ENCODE peak calls at places on chromosomes 11 and 22, in nine cellular contexts. One of them, this sample, is unnamed.

GRCh38 chr11:21612326-21612725 is 580.6 kb upstream of the ANO5 start:
- DNase-seq in fibroblast of the conjunctiva: no peak
- DNase-seq in tibial nerve: no peak
- DNase-seq in cardiac muscle cell: no peak
- DNase-seq in fibroblast of lung: no peak
- DNase-seq in fibroblast of pulmonary artery: no peak
- DNase-seq in Right ventricle myocardium superior: no peak
- DNase-seq in stimulated activated CD4-positive, alpha-beta T cell treated with anti-CD3 and anti-CD28 coated beads, TNF-alpha, amount 100 ng/mL, for 48 hours: no peak
- DNase-seq in EH: no peak
- DNase-seq in this sample: no peak

GRCh38 chr11:96235725-96236124 is 107.3 kb downstream of the MAML2 start:
- DNase-seq in fibroblast of the conjunctiva: no peak
- DNase-seq in tibial nerve: no peak
- DNase-seq in cardiac muscle cell: no peak
- DNase-seq in fibroblast of lung: no peak
- DNase-seq in fibroblast of pulmonary artery: no peak
- DNase-seq in Right ventricle myocardium superior: no peak
- DNase-seq in stimulated activated CD4-positive, alpha-beta T cell treated with anti-CD3 and anti-CD28 coated beads, TNF-alpha, amount 100 ng/mL, for 48 hours: peak; percentile 49
- DNase-seq in EH: peak; percentile 76
- DNase-seq in this sample: peak; percentile 80

GRCh38 chr11:84645988-84646689 is 981.0 kb downstream of the DLG2 start:
- DNase-seq in fibroblast of the conjunctiva: no peak
- DNase-seq in tibial nerve: no peak
- DNase-seq in cardiac muscle cell: no peak
- DNase-seq in fibroblast of lung: no peak
- DNase-seq in fibroblast of pulmonary artery: no peak
- DNase-seq in Right ventricle myocardium superior: no peak
- DNase-seq in stimulated activated CD4-positive, alpha-beta T cell treated with anti-CD3 and anti-CD28 coated beads, TNF-alpha, amount 100 ng/mL, for 48 hours: no peak
- DNase-seq in EH: no peak
- DNase-seq in this sample: no peak

GRCh38 chr11:118648291-118648690 is 31.2 kb downstream of the TREH start:
- DNase-seq in fibroblast of the conjunctiva: no peak
- DNase-seq in tibial nerve: no peak
- DNase-seq in cardiac muscle cell: no peak
- DNase-seq in fibroblast of lung: no peak
- DNase-seq in fibroblast of pulmonary artery: no peak
- DNase-seq in Right ventricle myocardium superior: no peak
- DNase-seq in stimulated activated CD4-positive, alpha-beta T cell treated with anti-CD3 and anti-CD28 coated beads, TNF-alpha, amount 100 ng/mL, for 48 hours: no peak
- DNase-seq in EH: no peak
- DNase-seq in this sample: no peak

GRCh38 chr11:16126361-16126760 is 230.0 kb downstream of the SOX6 start:
- DNase-seq in fibroblast of the conjunctiva: no peak
- DNase-seq in tibial nerve: no peak
- DNase-seq in cardiac muscle cell: peak; percentile 56
- DNase-seq in fibroblast of lung: peak; percentile 51
- DNase-seq in fibroblast of pulmonary artery: peak; percentile 31
- DNase-seq in Right ventricle myocardium superior: no peak
- DNase-seq in stimulated activated CD4-positive, alpha-beta T cell treated with anti-CD3 and anti-CD28 coated beads, TNF-alpha, amount 100 ng/mL, for 48 hours: no peak
- DNase-seq in EH: no peak
- DNase-seq in this sample: no peak

GRCh38 chr11:41795004-41795403 is 335.6 kb upstream of the LRRC4C start:
- DNase-seq in fibroblast of the conjunctiva: no peak
- DNase-seq in tibial nerve: no peak
- DNase-seq in cardiac muscle cell: no peak
- DNase-seq in fibroblast of lung: peak; percentile 19
- DNase-seq in fibroblast of pulmonary artery: no peak
- DNase-seq in Right ventricle myocardium superior: no peak
- DNase-seq in stimulated activated CD4-positive, alpha-beta T cell treated with anti-CD3 and anti-CD28 coated beads, TNF-alpha, amount 100 ng/mL, for 48 hours: no peak
- DNase-seq in EH: no peak
- DNase-seq in this sample: no peak

GRCh38 chr11:69636512-69636866 is 4.5 kb upstream of the CCND1 start:
- DNase-seq in fibroblast of the conjunctiva: no peak
- DNase-seq in tibial nerve: peak; percentile 64
- DNase-seq in cardiac muscle cell: peak; percentile 98
- DNase-seq in fibroblast of lung: peak; percentile 91
- DNase-seq in fibroblast of pulmonary artery: peak; percentile 92
- DNase-seq in Right ventricle myocardium superior: peak; percentile 85
- DNase-seq in stimulated activated CD4-positive, alpha-beta T cell treated with anti-CD3 and anti-CD28 coated beads, TNF-alpha, amount 100 ng/mL, for 48 hours: no peak
- DNase-seq in EH: peak; percentile 92
- DNase-seq in this sample: no peak

GRCh38 chr22:29912605-29913398 is 29.8 kb downstream of the MTMR3 start:
- DNase-seq in fibroblast of the conjunctiva: peak; percentile 75
- DNase-seq in tibial nerve: no peak
- DNase-seq in cardiac muscle cell: peak; percentile 85
- DNase-seq in fibroblast of lung: peak; percentile 97
- DNase-seq in fibroblast of pulmonary artery: peak; percentile 86
- DNase-seq in Right ventricle myocardium superior: no peak
- DNase-seq in stimulated activated CD4-positive, alpha-beta T cell treated with anti-CD3 and anti-CD28 coated beads, TNF-alpha, amount 100 ng/mL, for 48 hours: no peak
- DNase-seq in EH: peak; percentile 85
- DNase-seq in this sample: no peak

GRCh38 chr11:103850419-103851165 is 185.8 kb upstream of the DDI1 start:
- DNase-seq in fibroblast of the conjunctiva: no peak
- DNase-seq in tibial nerve: no peak
- DNase-seq in cardiac muscle cell: no peak
- DNase-seq in fibroblast of lung: no peak
- DNase-seq in fibroblast of pulmonary artery: no peak
- DNase-seq in Right ventricle myocardium superior: no peak
- DNase-seq in stimulated activated CD4-positive, alpha-beta T cell treated with anti-CD3 and anti-CD28 coated beads, TNF-alpha, amount 100 ng/mL, for 48 hours: no peak
- DNase-seq in EH: no peak
- DNase-seq in this sample: no peak

GRCh38 chr11:72241290-72241781 is 2.6 kb downstream of the PHOX2A start:
- DNase-seq in fibroblast of the conjunctiva: no peak
- DNase-seq in tibial nerve: no peak
- DNase-seq in cardiac muscle cell: no peak
- DNase-seq in fibroblast of lung: no peak
- DNase-seq in fibroblast of pulmonary artery: no peak
- DNase-seq in Right ventricle myocardium superior: no peak
- DNase-seq in stimulated activated CD4-positive, alpha-beta T cell treated with anti-CD3 and anti-CD28 coated beads, TNF-alpha, amount 100 ng/mL, for 48 hours: no peak
- DNase-seq in EH: no peak
- DNase-seq in this sample: no peak

GRCh38 chr11:102280237-102280833 is 36.9 kb upstream of the BIRC3 start:
- DNase-seq in fibroblast of the conjunctiva: no peak
- DNase-seq in tibial nerve: no peak
- DNase-seq in cardiac muscle cell: no peak
- DNase-seq in fibroblast of lung: no peak
- DNase-seq in fibroblast of pulmonary artery: no peak
- DNase-seq in Right ventricle myocardium superior: no peak
- DNase-seq in stimulated activated CD4-positive, alpha-beta T cell treated with anti-CD3 and anti-CD28 coated beads, TNF-alpha, amount 100 ng/mL, for 48 hours: no peak
- DNase-seq in EH: no peak
- DNase-seq in this sample: no peak

GRCh38 chr11:39745401-39745800 is 1714.1 kb downstream of the LRRC4C start:
- DNase-seq in fibroblast of the conjunctiva: no peak
- DNase-seq in tibial nerve: no peak
- DNase-seq in cardiac muscle cell: no peak
- DNase-seq in fibroblast of lung: peak; percentile 84
- DNase-seq in fibroblast of pulmonary artery: no peak
- DNase-seq in Right ventricle myocardium superior: no peak
- DNase-seq in stimulated activated CD4-positive, alpha-beta T cell treated with anti-CD3 and anti-CD28 coated beads, TNF-alpha, amount 100 ng/mL, for 48 hours: no peak
- DNase-seq in EH: no peak
- DNase-seq in this sample: no peak

GRCh38 chr11:27397619-27398412 is 34.8 kb upstream of the CCDC34 start:
- DNase-seq in fibroblast of the conjunctiva: no peak
- DNase-seq in tibial nerve: no peak
- DNase-seq in cardiac muscle cell: no peak
- DNase-seq in fibroblast of lung: no peak
- DNase-seq in fibroblast of pulmonary artery: no peak
- DNase-seq in Right ventricle myocardium superior: no peak
- DNase-seq in stimulated activated CD4-positive, alpha-beta T cell treated with anti-CD3 and anti-CD28 coated beads, TNF-alpha, amount 100 ng/mL, for 48 hours: no peak
- DNase-seq in EH: no peak
- DNase-seq in this sample: no peak

GRCh38 chr11:86919557-86920210 is 35.5 kb downstream of the FZD4 start:
- DNase-seq in fibroblast of the conjunctiva: peak; percentile 70
- DNase-seq in tibial nerve: peak; percentile 43
- DNase-seq in cardiac muscle cell: peak; percentile 89
- DNase-seq in fibroblast of lung: peak; percentile 79
- DNase-seq in fibroblast of pulmonary artery: peak; percentile 89
- DNase-seq in Right ventricle myocardium superior: no peak
- DNase-seq in stimulated activated CD4-positive, alpha-beta T cell treated with anti-CD3 and anti-CD28 coated beads, TNF-alpha, amount 100 ng/mL, for 48 hours: no peak
- DNase-seq in EH: peak; percentile 77
- DNase-seq in this sample: no peak

GRCh38 chr22:19822301-19823117 is 32.2 kb downstream of the GNB1L start:
- DNase-seq in fibroblast of the conjunctiva: no peak
- DNase-seq in tibial nerve: no peak
- DNase-seq in cardiac muscle cell: no peak
- DNase-seq in fibroblast of lung: no peak
- DNase-seq in fibroblast of pulmonary artery: no peak
- DNase-seq in Right ventricle myocardium superior: no peak
- DNase-seq in stimulated activated CD4-positive, alpha-beta T cell treated with anti-CD3 and anti-CD28 coated beads, TNF-alpha, amount 100 ng/mL, for 48 hours: no peak
- DNase-seq in EH: no peak
- DNase-seq in this sample: no peak

GRCh38 chr22:24304067-24304675 is 33.5 kb downstream of the SPECC1L start:
- DNase-seq in fibroblast of the conjunctiva: no peak
- DNase-seq in tibial nerve: no peak
- DNase-seq in cardiac muscle cell: no peak
- DNase-seq in fibroblast of lung: no peak
- DNase-seq in fibroblast of pulmonary artery: no peak
- DNase-seq in Right ventricle myocardium superior: no peak
- DNase-seq in stimulated activated CD4-positive, alpha-beta T cell treated with anti-CD3 and anti-CD28 coated beads, TNF-alpha, amount 100 ng/mL, for 48 hours: no peak
- DNase-seq in EH: no peak
- DNase-seq in this sample: no peak

GRCh38 chr11:65134952-65135632 is 773 bp upstream of the SYVN1 start:
- DNase-seq in fibroblast of the conjunctiva: peak; percentile 92
- DNase-seq in tibial nerve: peak; percentile 89
- DNase-seq in cardiac muscle cell: peak; percentile 97
- DNase-seq in fibroblast of lung: peak; percentile 99
- DNase-seq in fibroblast of pulmonary artery: peak; percentile 97
- DNase-seq in Right ventricle myocardium superior: peak; percentile 92
- DNase-seq in stimulated activated CD4-positive, alpha-beta T cell treated with anti-CD3 and anti-CD28 coated beads, TNF-alpha, amount 100 ng/mL, for 48 hours: peak; percentile 71
- DNase-seq in EH: peak; percentile 98
- DNase-seq in this sample: peak; percentile 78

GRCh38 chr11:87097582-87097981 is 59.8 kb downstream of the TMEM135 start:
- DNase-seq in fibroblast of the conjunctiva: peak; percentile 9
- DNase-seq in tibial nerve: no peak
- DNase-seq in cardiac muscle cell: peak; percentile 58
- DNase-seq in fibroblast of lung: peak; percentile 20
- DNase-seq in fibroblast of pulmonary artery: peak; percentile 50
- DNase-seq in Right ventricle myocardium superior: no peak
- DNase-seq in stimulated activated CD4-positive, alpha-beta T cell treated with anti-CD3 and anti-CD28 coated beads, TNF-alpha, amount 100 ng/mL, for 48 hours: peak; percentile 9
- DNase-seq in EH: peak; percentile 38
- DNase-seq in this sample: peak; percentile 3

GRCh38 chr22:45072322-45072903 is 62.6 kb upstream of the PHF21B start:
- DNase-seq in fibroblast of the conjunctiva: no peak
- DNase-seq in tibial nerve: no peak
- DNase-seq in cardiac muscle cell: peak; percentile 51
- DNase-seq in fibroblast of lung: peak; percentile 87
- DNase-seq in fibroblast of pulmonary artery: peak; percentile 57
- DNase-seq in Right ventricle myocardium superior: no peak
- DNase-seq in stimulated activated CD4-positive, alpha-beta T cell treated with anti-CD3 and anti-CD28 coated beads, TNF-alpha, amount 100 ng/mL, for 48 hours: no peak
- DNase-seq in EH: peak; percentile 72
- DNase-seq in this sample: no peak

GRCh38 chr11:63553759-63554158 is 9.4 kb downstream of the PLAAT2 start:
- DNase-seq in fibroblast of the conjunctiva: no peak
- DNase-seq in tibial nerve: no peak
- DNase-seq in cardiac muscle cell: peak; percentile 65
- DNase-seq in fibroblast of lung: peak; percentile 46
- DNase-seq in fibroblast of pulmonary artery: no peak
- DNase-seq in Right ventricle myocardium superior: no peak
- DNase-seq in stimulated activated CD4-positive, alpha-beta T cell treated with anti-CD3 and anti-CD28 coated beads, TNF-alpha, amount 100 ng/mL, for 48 hours: no peak
- DNase-seq in EH: peak; percentile 45
- DNase-seq in this sample: peak; percentile 63

GRCh38 chr11:2211113-2211971 is 39.7 kb upstream of the TH start:
- DNase-seq in fibroblast of the conjunctiva: no peak
- DNase-seq in tibial nerve: no peak
- DNase-seq in cardiac muscle cell: no peak
- DNase-seq in fibroblast of lung: no peak
- DNase-seq in fibroblast of pulmonary artery: no peak
- DNase-seq in Right ventricle myocardium superior: peak; percentile 24
- DNase-seq in stimulated activated CD4-positive, alpha-beta T cell treated with anti-CD3 and anti-CD28 coated beads, TNF-alpha, amount 100 ng/mL, for 48 hours: no peak
- DNase-seq in EH: no peak
- DNase-seq in this sample: no peak

GRCh38 chr11:28539239-28540025 is 431.2 kb downstream of the METTL15 start:
- DNase-seq in fibroblast of the conjunctiva: no peak
- DNase-seq in tibial nerve: no peak
- DNase-seq in cardiac muscle cell: no peak
- DNase-seq in fibroblast of lung: peak; percentile 33
- DNase-seq in fibroblast of pulmonary artery: no peak
- DNase-seq in Right ventricle myocardium superior: no peak
- DNase-seq in stimulated activated CD4-positive, alpha-beta T cell treated with anti-CD3 and anti-CD28 coated beads, TNF-alpha, amount 100 ng/mL, for 48 hours: no peak
- DNase-seq in EH: no peak
- DNase-seq in this sample: no peak

GRCh38 chr11:17353228-17354021 is 1.8 kb downstream of the NCR3LG1 start:
- DNase-seq in fibroblast of the conjunctiva: peak; percentile 66
- DNase-seq in tibial nerve: peak; percentile 24
- DNase-seq in cardiac muscle cell: peak; percentile 90
- DNase-seq in fibroblast of lung: peak; percentile 83
- DNase-seq in fibroblast of pulmonary artery: peak; percentile 84
- DNase-seq in Right ventricle myocardium superior: peak; percentile 86
- DNase-seq in stimulated activated CD4-positive, alpha-beta T cell treated with anti-CD3 and anti-CD28 coated beads, TNF-alpha, amount 100 ng/mL, for 48 hours: peak; percentile 40
- DNase-seq in EH: peak; percentile 82
- DNase-seq in this sample: peak; percentile 72

GRCh38 chr11:126949066-126949945 is 51.3 kb downstream of the KIRREL3 start:
- DNase-seq in fibroblast of the conjunctiva: no peak
- DNase-seq in tibial nerve: no peak
- DNase-seq in cardiac muscle cell: no peak
- DNase-seq in fibroblast of lung: peak; percentile 95
- DNase-seq in fibroblast of pulmonary artery: no peak
- DNase-seq in Right ventricle myocardium superior: no peak
- DNase-seq in stimulated activated CD4-positive, alpha-beta T cell treated with anti-CD3 and anti-CD28 coated beads, TNF-alpha, amount 100 ng/mL, for 48 hours: no peak
- DNase-seq in EH: peak; percentile 75
- DNase-seq in this sample: no peak

GRCh38 chr11:44652901-44653644 is 73.7 kb upstream of the TSPAN18 start:
- DNase-seq in fibroblast of the conjunctiva: no peak
- DNase-seq in tibial nerve: no peak
- DNase-seq in cardiac muscle cell: no peak
- DNase-seq in fibroblast of lung: no peak
- DNase-seq in fibroblast of pulmonary artery: no peak
- DNase-seq in Right ventricle myocardium superior: no peak
- DNase-seq in stimulated activated CD4-positive, alpha-beta T cell treated with anti-CD3 and anti-CD28 coated beads, TNF-alpha, amount 100 ng/mL, for 48 hours: no peak
- DNase-seq in EH: no peak
- DNase-seq in this sample: no peak

GRCh38 chr11:102603091-102603490 is 22.0 kb downstream of the MMP20 start:
- DNase-seq in fibroblast of the conjunctiva: no peak
- DNase-seq in tibial nerve: peak; percentile 13
- DNase-seq in cardiac muscle cell: peak; percentile 76
- DNase-seq in fibroblast of lung: peak; percentile 89
- DNase-seq in fibroblast of pulmonary artery: peak; percentile 75
- DNase-seq in Right ventricle myocardium superior: no peak
- DNase-seq in stimulated activated CD4-positive, alpha-beta T cell treated with anti-CD3 and anti-CD28 coated beads, TNF-alpha, amount 100 ng/mL, for 48 hours: no peak
- DNase-seq in EH: peak; percentile 62
- DNase-seq in this sample: no peak

GRCh38 chr22:46062232-46062615 is 85.3 kb upstream of the WNT7B start:
- DNase-seq in fibroblast of the conjunctiva: no peak
- DNase-seq in tibial nerve: no peak
- DNase-seq in cardiac muscle cell: no peak
- DNase-seq in fibroblast of lung: peak; percentile 6
- DNase-seq in fibroblast of pulmonary artery: no peak
- DNase-seq in Right ventricle myocardium superior: no peak
- DNase-seq in stimulated activated CD4-positive, alpha-beta T cell treated with anti-CD3 and anti-CD28 coated beads, TNF-alpha, amount 100 ng/mL, for 48 hours: no peak
- DNase-seq in EH: no peak
- DNase-seq in this sample: no peak

GRCh38 chr11:47983464-47984397 is 3.4 kb downstream of the PTPRJ start:
- DNase-seq in fibroblast of the conjunctiva: no peak
- DNase-seq in tibial nerve: no peak
- DNase-seq in cardiac muscle cell: peak; percentile 59
- DNase-seq in fibroblast of lung: peak; percentile 57
- DNase-seq in fibroblast of pulmonary artery: peak; percentile 52
- DNase-seq in Right ventricle myocardium superior: no peak
- DNase-seq in stimulated activated CD4-positive, alpha-beta T cell treated with anti-CD3 and anti-CD28 coated beads, TNF-alpha, amount 100 ng/mL, for 48 hours: no peak
- DNase-seq in EH: peak; percentile 71
- DNase-seq in this sample: no peak

GRCh38 chr22:20956258-20957117 is 10.6 kb upstream of the AIFM3 start:
- DNase-seq in fibroblast of the conjunctiva: no peak
- DNase-seq in tibial nerve: no peak
- DNase-seq in cardiac muscle cell: peak; percentile 50
- DNase-seq in fibroblast of lung: peak; percentile 34
- DNase-seq in fibroblast of pulmonary artery: peak; percentile 22
- DNase-seq in Right ventricle myocardium superior: no peak
- DNase-seq in stimulated activated CD4-positive, alpha-beta T cell treated with anti-CD3 and anti-CD28 coated beads, TNF-alpha, amount 100 ng/mL, for 48 hours: no peak
- DNase-seq in EH: peak; percentile 42
- DNase-seq in this sample: no peak

GRCh38 chr11:118980191-118980881 is 8.8 kb downstream of the FOXR1 start:
- DNase-seq in fibroblast of the conjunctiva: no peak
- DNase-seq in tibial nerve: peak; percentile 23
- DNase-seq in cardiac muscle cell: peak; percentile 51
- DNase-seq in fibroblast of lung: no peak
- DNase-seq in fibroblast of pulmonary artery: peak; percentile 14
- DNase-seq in Right ventricle myocardium superior: peak; percentile 73
- DNase-seq in stimulated activated CD4-positive, alpha-beta T cell treated with anti-CD3 and anti-CD28 coated beads, TNF-alpha, amount 100 ng/mL, for 48 hours: no peak
- DNase-seq in EH: no peak
- DNase-seq in this sample: no peak

GRCh38 chr11:76232026-76232665 is 25.8 kb upstream of the WNT11 start:
- DNase-seq in fibroblast of the conjunctiva: no peak
- DNase-seq in tibial nerve: no peak
- DNase-seq in cardiac muscle cell: no peak
- DNase-seq in fibroblast of lung: no peak
- DNase-seq in fibroblast of pulmonary artery: no peak
- DNase-seq in Right ventricle myocardium superior: peak; percentile 25
- DNase-seq in stimulated activated CD4-positive, alpha-beta T cell treated with anti-CD3 and anti-CD28 coated beads, TNF-alpha, amount 100 ng/mL, for 48 hours: no peak
- DNase-seq in EH: no peak
- DNase-seq in this sample: no peak

This sample was measured in stimulated activated CD8-positive, alpha-beta memory T cell treated with anti-CD3 and anti-CD28 coated beads, Interleukin-7, amount 100 ng/mL, for 48 hours.